ENCODE peak calls at places on chromosomes 11 and 22, in nine cellular contexts. X is adrenal gland; A is CD8-positive, alpha-beta T cell; V is GM23248; Z is sigmoid colon; N is tibial nerve; R is body of pancreas; Q is tibial artery; B is cardiac muscle cell. P is an unnamed sample.
A peak's percentile ranks its signal among the peaks of the same experiment; 100 is the strongest.

GRCh38 chr11:80495116-80495515 is 1054.3 kb upstream of the TENM4 start:
- DNase-seq in X (no peak), A (no peak), V (no peak), Z (no peak), N (no peak), R (no peak), Q (no peak), B (no peak), P (no peak)

GRCh38 chr11:71352748-71353147 is 95.4 kb downstream of the DHCR7 start:
- DNase-seq in X (no peak), A (no peak), V (no peak), Z (no peak), N (no peak), R (no peak), Q (no peak), B (no peak), P (peak; percentile 23)

GRCh38 chr11:26993965-26994446 is at the start of gene FIBIN:
- DNase-seq in X (no peak), A (no peak), V (peak; percentile 69), Z (peak; percentile 73), N (peak; percentile 60), R (peak; percentile 15), Q (peak; percentile 55), B (peak; percentile 74), P (no peak)

GRCh38 chr11:49432242-49432848 is 223.9 kb upstream of the FOLH1 start:
- DNase-seq in X (no peak), A (no peak), V (no peak), Z (no peak), N (no peak), R (no peak), Q (no peak), B (no peak), P (no peak)

GRCh38 chr22:43270314-43270908 is 72.8 kb downstream of the SCUBE1 start:
- DNase-seq in X (no peak), A (no peak), V (no peak), Z (no peak), N (no peak), R (no peak), Q (no peak), B (no peak), P (no peak)

GRCh38 chr11:94740975-94741707 is 27.0 kb upstream of the AMOTL1 start:
- DNase-seq in X (no peak), A (no peak), V (peak; percentile 75), Z (peak; percentile 74), N (peak; percentile 33), R (peak; percentile 53), Q (no peak), B (peak; percentile 30), P (peak; percentile 38)

GRCh38 chr11:124086447-124086846 is 28.8 kb upstream of the VWA5A start:
- DNase-seq in X (no peak), A (no peak), V (no peak), Z (no peak), N (no peak), R (no peak), Q (no peak), B (peak; percentile 34), P (peak; percentile 13)

GRCh38 chr11:25435197-25435596 is 896.7 kb upstream of the ANO3 start:
- DNase-seq in X (no peak), A (no peak), V (no peak), Z (no peak), N (no peak), R (no peak), Q (no peak), B (no peak), P (no peak)

GRCh38 chr11:131109256-131109655 is 193.0 kb upstream of the SNX19 start:
- DNase-seq in X (no peak), A (no peak), V (peak; percentile 81), Z (no peak), N (no peak), R (no peak), Q (no peak), B (no peak), P (no peak)

GRCh38 chr11:45960387-45961110 is 38.1 kb downstream of the LARGE2 start:
- DNase-seq in X (no peak), A (no peak), V (peak; percentile 55), Z (no peak), N (no peak), R (no peak), Q (no peak), B (no peak), P (no peak)

GRCh38 chr11:36149538-36150242 is 139.5 kb downstream of the COMMD9 start:
- DNase-seq in X (peak; percentile 85), A (no peak), V (peak; percentile 96), Z (peak; percentile 82), N (peak; percentile 67), R (peak; percentile 71), Q (peak; percentile 70), B (peak; percentile 12), P (peak; percentile 84)

GRCh38 chr22:27024982-27025381 is 367.6 kb downstream of the MIAT start:
- DNase-seq in X (no peak), A (no peak), V (no peak), Z (no peak), N (no peak), R (no peak), Q (no peak), B (no peak), P (no peak)
- H3K27ac ChIP-seq in X (no peak overlapping the region), A (no peak overlapping the region), V (no peak overlapping the region), Z (no peak overlapping the region), N (no peak overlapping the region), R (no peak overlapping the region), Q (no peak overlapping the region), B (no peak overlapping the region), P (no peak overlapping the region)

GRCh38 chr11:59186130-59186594 is 14.2 kb downstream of the DTX4 start:
- DNase-seq in X (no peak), A (peak; percentile 45), V (peak; percentile 41), Z (no peak), N (no peak), R (peak; percentile 78), Q (no peak), B (no peak), P (peak; percentile 95)

GRCh38 chr11:59183768-59184167 is 11.8 kb downstream of the DTX4 start:
- DNase-seq in X (no peak), A (no peak), V (no peak), Z (peak; percentile 73), N (peak; percentile 54), R (peak; percentile 33), Q (no peak), B (no peak), P (no peak)

GRCh38 chr11:59187020-59187419 is 15.1 kb downstream of the DTX4 start:
- DNase-seq in X (no peak), A (no peak), V (no peak), Z (no peak), N (no peak), R (no peak), Q (no peak), B (no peak), P (no peak)

GRCh38 chr11:59185412-59185811 is 13.5 kb downstream of the DTX4 start:
- DNase-seq in X (no peak), A (no peak), V (peak; percentile 15), Z (no peak), N (no peak), R (no peak), Q (no peak), B (no peak), P (peak; percentile 66)

GRCh38 chr11:59184876-59185275 is 12.9 kb downstream of the DTX4 start:
- DNase-seq in X (no peak), A (no peak), V (no peak), Z (no peak), N (no peak), R (no peak), Q (no peak), B (no peak), P (no peak)
- H3K4me1 ChIP-seq in X (no peaks in the 10 kb centered on the region), A (no peaks in the 10 kb centered on the region), V (no peaks in the 10 kb centered on the region), Z (no peaks in the 10 kb centered on the region), N (no peaks in the 10 kb centered on the region), R (peaks cover 56% of the 10 kb centered on the region), Q (no peaks in the 10 kb centered on the region), B (no peaks in the 10 kb centered on the region), P (peaks cover 5% of the 10 kb centered on the region)

GRCh38 chr11:11074686-11075370 is 217.0 kb upstream of the ZBED5 start:
- DNase-seq in X (no peak), A (no peak), V (no peak), Z (no peak), N (no peak), R (no peak), Q (no peak), B (no peak), P (no peak)

GRCh38 chr11:11076879-11077278 is 219.0 kb upstream of the ZBED5 start:
- DNase-seq in X (no peak), A (no peak), V (no peak), Z (no peak), N (no peak), R (no peak), Q (no peak), B (peak; percentile 32), P (no peak)

GRCh38 chr11:11077898-11078297 is 220.0 kb upstream of the ZBED5 start:
- DNase-seq in X (no peak), A (no peak), V (no peak), Z (no peak), N (no peak), R (no peak), Q (no peak), B (no peak), P (no peak)

GRCh38 chr11:11075515-11076171 is 217.8 kb upstream of the ZBED5 start:
- DNase-seq in X (no peak), A (no peak), V (peak; percentile 4), Z (no peak), N (no peak), R (no peak), Q (no peak), B (peak; percentile 17), P (no peak)

GRCh38 chr11:11076276-11076675 is 218.4 kb upstream of the ZBED5 start:
- DNase-seq in X (no peak), A (no peak), V (no peak), Z (no peak), N (no peak), R (no peak), Q (no peak), B (no peak), P (no peak)
- H3K27ac ChIP-seq in X (no peak overlapping the region), A (no peak overlapping the region), V (no peak overlapping the region), Z (no peak overlapping the region), N (no peak overlapping the region), R (no peak overlapping the region), Q (no peak overlapping the region), B (no peak overlapping the region), P (no peak overlapping the region)

GRCh38 chr11:74984070-74984469 is 4.7 kb upstream of the NEU3 start:
- DNase-seq in X (no peak), A (no peak), V (no peak), Z (no peak), N (no peak), R (no peak), Q (no peak), B (no peak), P (no peak)

GRCh38 chr11:74978041-74978440 is 10.7 kb upstream of the NEU3 start:
- DNase-seq in X (peak; percentile 36), A (no peak), V (no peak), Z (no peak), N (no peak), R (no peak), Q (no peak), B (no peak), P (no peak)

GRCh38 chr11:74981888-74982287 is 6.8 kb upstream of the NEU3 start:
- DNase-seq in X (no peak), A (no peak), V (no peak), Z (no peak), N (no peak), R (no peak), Q (no peak), B (no peak), P (peak; percentile 32)

GRCh38 chr11:74984730-74985129 is 4.0 kb upstream of the NEU3 start:
- DNase-seq in X (no peak), A (no peak), V (no peak), Z (no peak), N (no peak), R (no peak), Q (no peak), B (no peak), P (no peak)

GRCh38 chr11:74980627-74981026 is 8.1 kb upstream of the NEU3 start:
- DNase-seq in X (no peak), A (no peak), V (no peak), Z (no peak), N (no peak), R (no peak), Q (no peak), B (no peak), P (no peak)
- H3K4me1 ChIP-seq in X (no peaks in the 10 kb centered on the region), A (no peaks in the 10 kb centered on the region), V (no peaks in the 10 kb centered on the region), Z (no peaks in the 10 kb centered on the region), N (no peaks in the 10 kb centered on the region), R (no peaks in the 10 kb centered on the region), Q (no peaks in the 10 kb centered on the region), B (peaks cover 13% of the 10 kb centered on the region), P (peaks cover 4% of the 10 kb centered on the region)